ENCODE peak calls at places on chromosome 10, in nine cellular contexts. Z is sigmoid colon, P is stomach, U is ovary, V is H1, R is A549, H is upper lobe of left lung, M is GM12878, I is transverse colon. E is an unnamed sample.

GRCh38 chr10:73859441-73860049 is 14.8 kb downstream of the CAMK2G start:
- DNase-seq in Z (peak; percentile 61), I (peak; percentile 34), H (no peak), R (no peak), P (no peak), M (peak; percentile 45), U (no peak), V (no peak), E (no peak)

GRCh38 chr10:24642921-24643678 is 80.6 kb downstream of the ARHGAP21 start:
- DNase-seq in R (peak; percentile 82), P (no peak), Z (no peak), M (peak; percentile 40), U (no peak), V (no peak), I (no peak), H (no peak), E (peak; percentile 26)

GRCh38 chr10:60473557-60473956 is 83.9 kb upstream of the ANK3 start:
- DNase-seq in U (no peak), I (no peak), P (no peak), M (no peak), R (peak; percentile 79), Z (no peak), V (no peak), H (no peak), E (no peak)

GRCh38 chr10:62632071-62632809 is 172.3 kb upstream of the ADO start:
- DNase-seq in V (no peak), Z (no peak), I (peak; percentile 46), R (peak; percentile 17), U (no peak), M (peak; percentile 80), H (peak; percentile 24), P (no peak), E (peak; percentile 24)

GRCh38 chr10:13536674-13537366 is 8.0 kb upstream of the BEND7 start:
- DNase-seq in I (peak; percentile 51), M (peak; percentile 16), U (peak; percentile 35), Z (no peak), V (peak; percentile 86), R (peak; percentile 70), H (no peak), P (peak; percentile 67), E (no peak)

GRCh38 chr10:79159785-79160184 is 91.0 kb downstream of the ZMIZ1 start:
- DNase-seq in I (no peak), V (no peak), U (peak; percentile 78), R (no peak), M (no peak), P (no peak), Z (peak; percentile 92), H (no peak), E (no peak)

GRCh38 chr10:5385224-5385623 is 19.4 kb downstream of the TUBAL3 start:
- DNase-seq in R (no peak), U (no peak), I (no peak), V (peak; percentile 44), P (no peak), M (no peak), Z (no peak), H (no peak), E (no peak)

GRCh38 chr10:119024882-119025281 is 4.6 kb upstream of the NANOS1 start:
- DNase-seq in P (no peak), Z (peak; percentile 37), R (no peak), H (no peak), V (peak; percentile 34), U (no peak), M (no peak), I (no peak), E (no peak)

GRCh38 chr10:36141786-36142560 is 499.9 kb upstream of the FZD8 start:
- DNase-seq in Z (no peak), U (no peak), M (no peak), P (no peak), I (no peak), V (no peak), H (no peak), R (no peak), E (no peak)

GRCh38 chr10:118034755-118035154 is 12.0 kb downstream of the RAB11FIP2 start:
- DNase-seq in H (no peak), U (no peak), M (no peak), P (no peak), R (no peak), Z (no peak), I (no peak), V (no peak), E (no peak)

GRCh38 chr10:69464801-69465401 is 13.6 kb downstream of the TSPAN15 start:
- DNase-seq in I (peak; percentile 65), H (no peak), U (no peak), R (no peak), V (no peak), Z (peak; percentile 79), P (peak; percentile 34), M (no peak), E (no peak)

GRCh38 chr10:122878799-122879338 is 512 bp downstream of the FAM24B start:
- DNase-seq in M (no peak), I (peak; percentile 9), V (no peak), Z (no peak), R (no peak), H (no peak), U (no peak), P (no peak), E (no peak)

GRCh38 chr10:3619276-3619675 is 165.7 kb downstream of the KLF6 start:
- DNase-seq in H (no peak), R (no peak), P (no peak), Z (no peak), I (no peak), U (no peak), V (no peak), M (no peak), E (no peak)

GRCh38 chr10:97765201-97765600 is 6.6 kb downstream of the SFRP5 start:
- DNase-seq in V (no peak), P (no peak), R (no peak), H (no peak), U (no peak), M (no peak), I (peak; percentile 27), Z (no peak), E (no peak)

GRCh38 chr10:104085801-104086400 is at the start of gene COL17A1:
- DNase-seq in U (no peak), R (no peak), V (no peak), M (no peak), P (no peak), Z (no peak), H (no peak), I (peak; percentile 32), E (no peak)

GRCh38 chr10:104089621-104090020 is 3.9 kb upstream of the COL17A1 start:
- DNase-seq in H (no peak), M (no peak), V (no peak), U (no peak), R (no peak), P (no peak), Z (no peak), I (no peak), E (no peak)

GRCh38 chr10:104088239-104088638 is 2.6 kb upstream of the COL17A1 start:
- DNase-seq in R (no peak), I (no peak), H (no peak), V (no peak), M (no peak), Z (no peak), P (no peak), U (no peak), E (no peak)

GRCh38 chr10:104092749-104093148 is 7.1 kb upstream of the COL17A1 start:
- DNase-seq in Z (no peak), P (no peak), I (no peak), U (no peak), H (no peak), M (no peak), R (no peak), V (no peak), E (no peak)

GRCh38 chr10:104090597-104090996 is 4.9 kb upstream of the COL17A1 start:
- DNase-seq in U (no peak), P (no peak), V (no peak), M (no peak), I (no peak), Z (no peak), R (no peak), H (no peak), E (no peak)
- H3K27ac ChIP-seq in U (no peak overlapping the region), P (no peak overlapping the region), V (no peak overlapping the region), M (no peak overlapping the region), I (no peak overlapping the region), Z (no peak overlapping the region), R (no peak overlapping the region), H (no peak overlapping the region), E (no peak overlapping the region)

DNA sequence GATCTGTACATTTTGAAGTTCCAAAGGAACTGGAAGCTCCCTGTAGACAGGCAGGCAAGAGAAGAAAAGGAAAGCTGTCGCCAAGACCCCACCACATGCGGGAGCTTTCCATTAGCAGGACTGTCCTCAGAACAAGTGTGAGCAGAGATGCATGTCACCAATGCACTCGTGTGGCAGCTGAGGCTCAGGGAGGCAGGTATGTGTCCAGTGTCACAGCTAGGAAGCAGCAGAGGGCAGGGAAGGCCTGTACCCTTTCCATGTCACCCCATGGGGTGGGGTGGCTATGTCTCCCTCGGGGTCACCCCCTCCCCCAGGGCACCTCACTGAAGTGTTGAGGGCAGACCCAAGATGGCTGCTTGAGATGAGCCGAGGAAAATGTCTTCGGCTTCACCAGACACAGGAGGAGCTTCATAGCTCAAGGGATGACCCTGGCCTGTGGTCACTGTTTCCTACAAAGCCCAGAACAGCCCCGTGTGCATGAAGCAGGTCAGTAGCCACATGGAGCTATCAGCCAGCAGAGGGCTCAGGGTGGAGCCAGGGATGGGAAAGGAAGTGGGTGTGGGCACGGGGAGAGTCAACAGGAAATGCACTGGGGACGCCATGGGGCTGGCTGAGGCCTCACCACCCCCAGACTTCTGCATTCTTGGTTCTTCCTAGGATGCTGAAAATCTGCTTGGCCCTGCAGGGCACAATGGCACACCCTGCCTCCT is 96.6 kb downstream of the FAM53B start:
- DNase-seq in R (peak; percentile 21), P (peak; percentile 65), U (no peak), Z (peak; percentile 82), H (no peak), I (peak; percentile 79), V (no peak), M (peak; percentile 50), E (peak; percentile 31)
- TF ChIP-seq POLR2A in R (no peak), P (no peak), U (no peak), Z (no peak), H (no peak), I (no peak), V (no peak), M (no peak), E (no peak)

DNA sequence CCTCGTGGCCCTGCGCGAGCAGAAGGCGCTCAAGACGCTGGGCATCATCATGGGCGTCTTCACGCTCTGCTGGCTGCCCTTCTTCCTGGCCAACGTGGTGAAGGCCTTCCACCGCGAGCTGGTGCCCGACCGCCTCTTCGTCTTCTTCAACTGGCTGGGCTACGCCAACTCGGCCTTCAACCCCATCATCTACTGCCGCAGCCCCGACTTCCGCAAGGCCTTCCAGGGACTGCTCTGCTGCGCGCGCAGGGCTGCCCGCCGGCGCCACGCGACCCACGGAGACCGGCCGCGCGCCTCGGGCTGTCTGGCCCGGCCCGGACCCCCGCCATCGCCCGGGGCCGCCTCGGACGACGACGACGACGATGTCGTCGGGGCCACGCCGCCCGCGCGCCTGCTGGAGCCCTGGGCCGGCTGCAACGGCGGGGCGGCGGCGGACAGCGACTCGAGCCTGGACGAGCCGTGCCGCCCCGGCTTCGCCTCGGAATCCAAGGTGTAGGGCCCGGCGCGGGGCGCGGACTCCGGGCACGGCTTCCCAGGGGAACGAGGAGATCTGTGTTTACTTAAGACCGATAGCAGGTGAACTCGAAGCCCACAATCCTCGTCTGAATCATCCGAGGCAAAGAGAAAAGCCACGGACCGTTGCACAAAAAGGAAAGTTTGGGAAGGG is 1.5 kb downstream of the ADRB1 start:
- DNase-seq in R (no peak), V (peak; percentile 70), U (no peak), H (peak; percentile 91), M (no peak), I (peak; percentile 23), Z (peak; percentile 75), P (peak; percentile 51), E (no peak)
- TF ChIP-seq EP300 in R (no peak), V (no peak), U (no peak), H (no peak), M (no peak), I (no peak), Z (no peak), P (no peak), E (no peak)

GRCh38 chr10:43689618-43689954 is 40.9 kb upstream of the ZNF32 start:
- DNase-seq in Z (peak; percentile 82), P (peak; percentile 68), I (peak; percentile 61), U (peak; percentile 68), M (no peak), H (peak; percentile 91), V (no peak), R (peak; percentile 52), E (peak; percentile 52)
- H3K27ac ChIP-seq in Z (peak overlapping the region; percentile 74), P (peak overlapping the region; percentile 86), I (peak overlapping the region; percentile 60), U (peak overlapping the region; percentile 48), M (no peak overlapping the region), H (peak overlapping the region; percentile 82), V (no peak overlapping the region), R (peak overlapping the region; percentile 68), E (peak overlapping the region; percentile 68)

E was measured in tibial nerve.